ENCODE peak calls at places on chromosome X, in six cellular contexts. T is AG09319, S is endothelial cell, K is OCI-LY7, E is astrocyte of the spinal cord, Q is mesothelial cell of epicardium. N is an unnamed sample.

GRCh38 chrX:136711147-136711546 is 63.2 kb downstream of the CD40LG start:
- DNase-seq in T (peak; percentile 4), S (peak; percentile 24), K (peak; percentile 7), E (peak; percentile 53), Q (no peak), N (no peak)

GRCh38 chrX:107787827-107788226 is 10.3 kb downstream of the NCBP2L start:
- DNase-seq in T (no peak), S (no peak), K (no peak), E (no peak), Q (no peak), N (no peak)

GRCh38 chrX:40015693-40016092 is 82.1 kb downstream of the BCOR start:
- DNase-seq in T (no peak), S (no peak), K (no peak), E (no peak), Q (no peak), N (no peak)

GRCh38 chrX:153209347-153209746 is 30.3 kb downstream of the MAGEA1 start:
- DNase-seq in T (no peak), S (no peak), K (no peak), E (no peak), Q (no peak), N (no peak)

GRCh38 chrX:124341361-124342132 is 4.8 kb upstream of the SH2D1A start:
- DNase-seq in T (no peak), S (no peak), K (no peak), E (no peak), Q (no peak), N (no peak)

GRCh38 chrX:20729421-20729820 is 462.7 kb upstream of the RPS6KA3 start:
- DNase-seq in T (no peak), S (no peak), K (no peak), E (no peak), Q (no peak), N (no peak)

GRCh38 chrX:113906168-113906567 is 677.7 kb upstream of the HTR2C start:
- DNase-seq in T (no peak), S (no peak), K (no peak), E (no peak), Q (no peak), N (no peak)

GRCh38 chrX:67872958-67873357 is 329.1 kb downstream of the AR start:
- DNase-seq in T (no peak), S (no peak), K (no peak), E (no peak), Q (no peak), N (no peak)

GRCh38 chrX:30935985-30936384 is 46.9 kb upstream of the TAB3 start:
- DNase-seq in T (no peak), S (peak; percentile 21), K (no peak), E (peak; percentile 11), Q (no peak), N (no peak)

GRCh38 chrX:153886915-153887314 is 942 bp upstream of the L1CAM start:
- DNase-seq in T (no peak), S (no peak), K (no peak), E (no peak), Q (no peak), N (no peak)

GRCh38 chrX:135707880-135708279 is 5.6 kb upstream of the CT45A1 start:
- DNase-seq in T (no peak), S (peak; percentile 58), K (peak; percentile 34), E (no peak), Q (no peak), N (peak; percentile 40)

GRCh38 chrX:72202792-72203401 is 21.3 kb downstream of the PIN4 start:
- DNase-seq in T (no peak), S (no peak), K (no peak), E (no peak), Q (no peak), N (no peak)

GRCh38 chrX:24292358-24292757 is 21.5 kb downstream of the SUPT20HL2 start:
- DNase-seq in T (no peak), S (no peak), K (no peak), E (no peak), Q (no peak), N (no peak)

GRCh38 chrX:24293412-24293811 is 20.5 kb downstream of the SUPT20HL2 start:
- DNase-seq in T (no peak), S (no peak), K (no peak), E (no peak), Q (no peak), N (no peak)

GRCh38 chrX:24298191-24298590 is 15.7 kb downstream of the SUPT20HL2 start:
- DNase-seq in T (no peak), S (peak; percentile 13), K (no peak), E (no peak), Q (no peak), N (no peak)

DNA sequence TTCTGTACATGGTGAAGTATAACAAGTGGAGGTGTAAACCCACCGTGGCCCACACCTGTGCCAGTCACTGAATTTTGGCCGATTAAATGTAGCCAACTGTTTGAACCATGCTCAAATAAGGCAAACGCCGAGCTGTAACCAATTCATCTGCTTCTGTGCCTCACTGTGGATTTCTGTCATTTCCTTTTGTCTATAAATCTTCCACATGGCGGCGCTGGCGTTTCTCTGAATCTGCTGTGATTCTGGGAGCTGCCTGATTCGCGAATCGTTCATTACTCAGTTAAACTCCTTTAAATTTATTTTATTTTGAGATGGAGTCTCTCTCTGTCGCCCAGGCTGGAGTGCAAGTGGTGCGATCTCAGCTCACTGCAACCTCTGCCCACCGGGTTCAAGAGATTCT is 19.2 kb downstream of the SUPT20HL2 start:
- DNase-seq in T (no peak), S (peak; percentile 44), K (peak; percentile 16), E (no peak), Q (no peak), N (no peak)
- TF ChIP-seq CTCF in T (peak; percentile 7), S (no peak), K (peak; percentile 53), E (peak; percentile 24), Q (no peak), N (no peak)

DNA sequence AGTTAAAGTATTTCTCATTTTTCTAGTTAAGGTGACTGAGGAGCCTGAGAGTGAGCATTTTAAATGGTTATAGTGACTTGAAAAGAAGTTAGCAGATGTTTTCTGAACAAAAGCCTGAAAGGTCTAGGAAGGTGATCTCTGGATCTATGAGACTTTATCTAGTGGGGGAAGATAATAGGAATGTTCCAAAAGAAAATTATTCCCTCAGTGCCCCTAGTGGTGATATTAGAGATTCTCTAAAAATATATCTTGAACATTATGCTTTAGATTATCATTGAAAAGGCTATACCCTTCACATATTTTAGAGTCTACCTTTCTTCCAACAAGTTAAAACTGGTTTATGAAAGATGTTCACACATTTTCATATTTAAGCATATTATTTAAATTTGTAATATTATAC is 69.0 kb upstream of the SPANXN1 start:
- DNase-seq in T (no peak), S (no peak), K (no peak), E (no peak), Q (no peak), N (no peak)
- TF ChIP-seq CTCF in T (no peak), S (no peak), K (peak; percentile 59), E (peak; percentile 9), Q (peak; percentile 62), N (no peak)

GRCh38 chrX:150161092-150161672 is 201.9 kb upstream of the MAMLD1 start:
- DNase-seq in T (no peak), S (no peak), K (no peak), E (no peak), Q (no peak), N (no peak)
- TF ChIP-seq CTCF in T (no peak), S (no peak), K (no peak), E (no peak), Q (no peak), N (no peak)

GRCh38 chrX:109856974-109857373 is 123.9 kb upstream of the ACSL4 start:
- DNase-seq in T (no peak), S (no peak), K (peak; percentile 35), E (peak; percentile 42), Q (no peak), N (no peak)
- TF ChIP-seq CTCF in T (peak; percentile 71), S (peak; percentile 75), K (peak; percentile 88), E (peak; percentile 64), Q (peak; percentile 93), N (peak; percentile 41)

N was measured in GM13976.